ENCODE peak calls at places on chromosomes 16 and 17, in nine cellular contexts. V, Y, L, O, Z, X, P, W and S are unnamed samples.

GRCh38 chr17:7173687-7174602 is 5.2 kb downstream of the ASGR1 start:
- DNase-seq in V (peak), Y (peak), L (no peak), O (peak), Z (no peak), X (peak), P (no peak), W (no peak), S (no peak)

GRCh38 chr17:51869387-51869786 is 289.1 kb downstream of the CA10 start:
- DNase-seq in V (no peak), Y (no peak), L (no peak), O (no peak), Z (no peak), X (peak), P (no peak), W (no peak), S (peak)

GRCh38 chr17:34981538-34982241 is 1.4 kb downstream of the LIG3 start:
- DNase-seq in V (no peak), Y (peak), L (no peak), O (no peak), Z (no peak), X (no peak), P (peak), W (peak), S (no peak)

GRCh38 chr17:28384281-28385036 is 13.0 kb downstream of the SARM1 start:
- DNase-seq in V (peak), Y (peak), L (no peak), O (peak), Z (no peak), X (no peak), P (peak), W (peak), S (no peak)

GRCh38 chr17:81863123-81863675 is 2.9 kb upstream of the P4HB start:
- DNase-seq in V (no peak), Y (peak), L (no peak), O (no peak), Z (no peak), X (no peak), P (peak), W (no peak), S (no peak)

GRCh38 chr17:81898029-81898866 is 3.8 kb upstream of the NPB start:
- DNase-seq in V (no peak), Y (peak), L (no peak), O (no peak), Z (no peak), X (peak), P (peak), W (no peak), S (no peak)

GRCh38 chr16:28192811-28193529 is 18.8 kb downstream of the XPO6 start:
- DNase-seq in V (peak), Y (no peak), L (no peak), O (peak), Z (no peak), X (no peak), P (no peak), W (no peak), S (peak)

GRCh38 chr17:71071837-71072236 is 902.5 kb downstream of the KCNJ2 start:
- DNase-seq in V (no peak), Y (peak), L (no peak), O (no peak), Z (no peak), X (peak), P (peak), W (no peak), S (no peak)

GRCh38 chr17:37134050-37134449 is 185.3 kb downstream of the AATF start:
- DNase-seq in V (no peak), Y (peak), L (no peak), O (no peak), Z (no peak), X (no peak), P (no peak), W (peak), S (no peak)

GRCh38 chr17:11636771-11637170 is 38.5 kb downstream of the DNAH9 start:
- DNase-seq in V (no peak), Y (no peak), L (no peak), O (no peak), Z (no peak), X (no peak), P (no peak), W (no peak), S (no peak)

GRCh38 chr16:51276335-51276734 is 125.3 kb upstream of the SALL1 start:
- DNase-seq in V (no peak), Y (no peak), L (no peak), O (no peak), Z (no peak), X (peak), P (peak), W (no peak), S (no peak)

GRCh38 chr16:22977294-22977697 is 163.3 kb downstream of the HS3ST2 start:
- DNase-seq in V (no peak), Y (no peak), L (peak), O (no peak), Z (no peak), X (peak), P (peak), W (no peak), S (peak)

GRCh38 chr16:2425825-2426430 is 3.3 kb upstream of the CCNF start:
- DNase-seq in V (no peak), Y (no peak), L (no peak), O (no peak), Z (no peak), X (no peak), P (no peak), W (no peak), S (no peak)

GRCh38 chr16:50309527-50310307 is 43.4 kb downstream of the ADCY7 start:
- DNase-seq in V (no peak), Y (no peak), L (no peak), O (no peak), Z (peak), X (no peak), P (no peak), W (no peak), S (peak)

GRCh38 chr16:53480394-53480793 is 22.6 kb downstream of the AKTIP start:
- DNase-seq in V (no peak), Y (no peak), L (no peak), O (no peak), Z (no peak), X (no peak), P (no peak), W (no peak), S (no peak)

GRCh38 chr16:12869681-12870427 is 31.5 kb upstream of the SHISA9 start:
- DNase-seq in V (no peak), Y (no peak), L (no peak), O (no peak), Z (no peak), X (no peak), P (peak), W (no peak), S (no peak)

GRCh38 chr16:15972046-15972868 is 22.8 kb downstream of the ABCC1 start:
- DNase-seq in V (no peak), Y (peak), L (no peak), O (no peak), Z (no peak), X (no peak), P (peak), W (no peak), S (no peak)

GRCh38 chr17:879546-879945 is 97.4 kb downstream of the MRM3 start:
- DNase-seq in V (peak), Y (peak), L (no peak), O (peak), Z (peak), X (peak), P (peak), W (peak), S (peak)

GRCh38 chr16:50338371-50339231 is 30.2 kb downstream of the BRD7 start:
- DNase-seq in V (no peak), Y (peak), L (no peak), O (no peak), Z (no peak), X (no peak), P (peak), W (no peak), S (no peak)

GRCh38 chr17:8320990-8321389 is 10.9 kb downstream of the ARHGEF15 start:
- DNase-seq in V (no peak), Y (peak), L (no peak), O (no peak), Z (no peak), X (no peak), P (no peak), W (no peak), S (peak)

GRCh38 chr17:40065041-40065770 is 2.4 kb downstream of the THRA start:
- DNase-seq in V (no peak), Y (peak), L (no peak), O (no peak), Z (no peak), X (no peak), P (peak), W (no peak), S (peak)